ENCODE peak calls at places on chromosomes 2 and 18, in six cellular contexts. One of them, this sample, is unnamed.

GRCh38 chr18:7872569-7872968 is 305.5 kb downstream of the PTPRM start:
- DNase-seq in fibroblast of mammary gland: peak
- DNase-seq in GM20000: no peak
- DNase-seq in kidney epithelial cell: no peak
- DNase-seq in lower leg skin: no peak
- DNase-seq in progenitor cell of endocrine pancreas: no peak
- DNase-seq in this sample: no peak

GRCh38 chr2:60554649-60555065 is 1.2 kb upstream of the BCL11A start:
- DNase-seq in fibroblast of mammary gland: no peak
- DNase-seq in GM20000: no peak
- DNase-seq in kidney epithelial cell: no peak
- DNase-seq in lower leg skin: no peak
- DNase-seq in progenitor cell of endocrine pancreas: no peak
- DNase-seq in this sample: no peak

GRCh38 chr18:23470620-23471387 is 17.7 kb downstream of the RIOK3 start:
- DNase-seq in fibroblast of mammary gland: no peak
- DNase-seq in GM20000: no peak
- DNase-seq in kidney epithelial cell: no peak
- DNase-seq in lower leg skin: no peak
- DNase-seq in progenitor cell of endocrine pancreas: no peak
- DNase-seq in this sample: no peak

GRCh38 chr2:239504643-239505235 is 103.9 kb upstream of the HDAC4 start:
- DNase-seq in fibroblast of mammary gland: no peak
- DNase-seq in GM20000: no peak
- DNase-seq in kidney epithelial cell: no peak
- DNase-seq in lower leg skin: no peak
- DNase-seq in progenitor cell of endocrine pancreas: no peak
- DNase-seq in this sample: no peak

GRCh38 chr2:10709290-10709939 is 12.0 kb upstream of the ATP6V1C2 start:
- DNase-seq in fibroblast of mammary gland: no peak
- DNase-seq in GM20000: no peak
- DNase-seq in kidney epithelial cell: no peak
- DNase-seq in lower leg skin: no peak
- DNase-seq in progenitor cell of endocrine pancreas: no peak
- DNase-seq in this sample: no peak

GRCh38 chr2:219109468-219109867 is 48.7 kb upstream of the IHH start:
- DNase-seq in fibroblast of mammary gland: no peak
- DNase-seq in GM20000: no peak
- DNase-seq in kidney epithelial cell: no peak
- DNase-seq in lower leg skin: no peak
- DNase-seq in progenitor cell of endocrine pancreas: no peak
- DNase-seq in this sample: no peak

GRCh38 chr2:20656561-20656960 is 5.7 kb upstream of the HS1BP3 start:
- DNase-seq in fibroblast of mammary gland: no peak
- DNase-seq in GM20000: no peak
- DNase-seq in kidney epithelial cell: no peak
- DNase-seq in lower leg skin: no peak
- DNase-seq in progenitor cell of endocrine pancreas: no peak
- DNase-seq in this sample: no peak

GRCh38 chr2:25692143-25692542 is 18.8 kb upstream of the DTNB start:
- DNase-seq in fibroblast of mammary gland: no peak
- DNase-seq in GM20000: no peak
- DNase-seq in kidney epithelial cell: no peak
- DNase-seq in lower leg skin: no peak
- DNase-seq in progenitor cell of endocrine pancreas: no peak
- DNase-seq in this sample: no peak

GRCh38 chr2:128547667-128548066 is 229.0 kb upstream of the HS6ST1 start:
- DNase-seq in fibroblast of mammary gland: no peak
- DNase-seq in GM20000: no peak
- DNase-seq in kidney epithelial cell: no peak
- DNase-seq in lower leg skin: peak
- DNase-seq in progenitor cell of endocrine pancreas: no peak
- DNase-seq in this sample: peak

GRCh38 chr2:197191177-197191947 is 119.2 kb downstream of the ANKRD44 start:
- DNase-seq in fibroblast of mammary gland: peak
- DNase-seq in GM20000: peak
- DNase-seq in kidney epithelial cell: no peak
- DNase-seq in lower leg skin: no peak
- DNase-seq in progenitor cell of endocrine pancreas: no peak
- DNase-seq in this sample: no peak

GRCh38 chr2:199704358-199705238 is 146.4 kb downstream of the FTCDNL1 start:
- DNase-seq in fibroblast of mammary gland: peak
- DNase-seq in GM20000: peak
- DNase-seq in kidney epithelial cell: no peak
- DNase-seq in lower leg skin: no peak
- DNase-seq in progenitor cell of endocrine pancreas: no peak
- DNase-seq in this sample: no peak

GRCh38 chr2:124254621-124255020 is 229.5 kb downstream of the CNTNAP5 start:
- DNase-seq in fibroblast of mammary gland: peak
- DNase-seq in GM20000: no peak
- DNase-seq in kidney epithelial cell: no peak
- DNase-seq in lower leg skin: no peak
- DNase-seq in progenitor cell of endocrine pancreas: no peak
- DNase-seq in this sample: no peak

GRCh38 chr2:127591221-127591923 is 54.6 kb upstream of the GPR17 start:
- DNase-seq in fibroblast of mammary gland: peak
- DNase-seq in GM20000: peak
- DNase-seq in kidney epithelial cell: peak
- DNase-seq in lower leg skin: peak
- DNase-seq in progenitor cell of endocrine pancreas: peak
- DNase-seq in this sample: peak

GRCh38 chr2:27071990-27072830 is 756 bp upstream of the OST4 start:
- DNase-seq in fibroblast of mammary gland: peak
- DNase-seq in GM20000: peak
- DNase-seq in kidney epithelial cell: no peak
- DNase-seq in lower leg skin: peak
- DNase-seq in progenitor cell of endocrine pancreas: no peak
- DNase-seq in this sample: no peak

GRCh38 chr2:35125278-35125677 is 1230.3 kb upstream of the CRIM1 start:
- DNase-seq in fibroblast of mammary gland: no peak
- DNase-seq in GM20000: no peak
- DNase-seq in kidney epithelial cell: no peak
- DNase-seq in lower leg skin: no peak
- DNase-seq in progenitor cell of endocrine pancreas: no peak
- DNase-seq in this sample: peak

GRCh38 chr2:38788306-38788705 is 10.3 kb downstream of the GEMIN6 start:
- DNase-seq in fibroblast of mammary gland: no peak
- DNase-seq in GM20000: no peak
- DNase-seq in kidney epithelial cell: no peak
- DNase-seq in lower leg skin: no peak
- DNase-seq in progenitor cell of endocrine pancreas: no peak
- DNase-seq in this sample: no peak

GRCh38 chr2:31222086-31222485 is 4.8 kb upstream of the CAPN14 start:
- DNase-seq in fibroblast of mammary gland: no peak
- DNase-seq in GM20000: no peak
- DNase-seq in kidney epithelial cell: no peak
- DNase-seq in lower leg skin: no peak
- DNase-seq in progenitor cell of endocrine pancreas: no peak
- DNase-seq in this sample: peak

GRCh38 chr2:112465373-112465772 is 16.6 kb upstream of the TTL start:
- DNase-seq in fibroblast of mammary gland: peak
- DNase-seq in GM20000: no peak
- DNase-seq in kidney epithelial cell: no peak
- DNase-seq in lower leg skin: no peak
- DNase-seq in progenitor cell of endocrine pancreas: no peak
- DNase-seq in this sample: no peak

GRCh38 chr18:12827588-12827987 is 56.4 kb downstream of the PTPN2 start:
- DNase-seq in fibroblast of mammary gland: no peak
- DNase-seq in GM20000: no peak
- DNase-seq in kidney epithelial cell: no peak
- DNase-seq in lower leg skin: no peak
- DNase-seq in progenitor cell of endocrine pancreas: no peak
- DNase-seq in this sample: no peak

GRCh38 chr2:143132360-143132759 is 3.1 kb downstream of the ARHGAP15 start:
- DNase-seq in fibroblast of mammary gland: no peak
- DNase-seq in GM20000: no peak
- DNase-seq in kidney epithelial cell: no peak
- DNase-seq in lower leg skin: no peak
- DNase-seq in progenitor cell of endocrine pancreas: no peak
- DNase-seq in this sample: no peak

GRCh38 chr18:49446481-49446880 is 14.0 kb downstream of the DYM start:
- DNase-seq in fibroblast of mammary gland: peak
- DNase-seq in GM20000: no peak
- DNase-seq in kidney epithelial cell: no peak
- DNase-seq in lower leg skin: no peak
- DNase-seq in progenitor cell of endocrine pancreas: no peak
- DNase-seq in this sample: no peak

GRCh38 chr18:14117611-14118010 is 14.6 kb downstream of the ZNF519 start:
- DNase-seq in fibroblast of mammary gland: no peak
- DNase-seq in GM20000: no peak
- DNase-seq in kidney epithelial cell: no peak
- DNase-seq in lower leg skin: no peak
- DNase-seq in progenitor cell of endocrine pancreas: no peak
- DNase-seq in this sample: no peak

GRCh38 chr2:215421859-215422461 is 13.9 kb downstream of the FN1 start:
- DNase-seq in fibroblast of mammary gland: peak
- DNase-seq in GM20000: no peak
- DNase-seq in kidney epithelial cell: no peak
- DNase-seq in lower leg skin: no peak
- DNase-seq in progenitor cell of endocrine pancreas: no peak
- DNase-seq in this sample: no peak

GRCh38 chr18:8361941-8362471 is 247.2 kb upstream of the RAB12 start:
- DNase-seq in fibroblast of mammary gland: no peak
- DNase-seq in GM20000: no peak
- DNase-seq in kidney epithelial cell: no peak
- DNase-seq in lower leg skin: no peak
- DNase-seq in progenitor cell of endocrine pancreas: no peak
- DNase-seq in this sample: no peak

GRCh38 chr2:43178602-43179542 is 47.5 kb downstream of the ZFP36L2 start:
- DNase-seq in fibroblast of mammary gland: peak
- DNase-seq in GM20000: no peak
- DNase-seq in kidney epithelial cell: no peak
- DNase-seq in lower leg skin: peak
- DNase-seq in progenitor cell of endocrine pancreas: no peak
- DNase-seq in this sample: peak

GRCh38 chr2:105175231-105175630 is 66.3 kb upstream of the GPR45 start:
- DNase-seq in fibroblast of mammary gland: no peak
- DNase-seq in GM20000: no peak
- DNase-seq in kidney epithelial cell: no peak
- DNase-seq in lower leg skin: no peak
- DNase-seq in progenitor cell of endocrine pancreas: no peak
- DNase-seq in this sample: no peak

DNA sequence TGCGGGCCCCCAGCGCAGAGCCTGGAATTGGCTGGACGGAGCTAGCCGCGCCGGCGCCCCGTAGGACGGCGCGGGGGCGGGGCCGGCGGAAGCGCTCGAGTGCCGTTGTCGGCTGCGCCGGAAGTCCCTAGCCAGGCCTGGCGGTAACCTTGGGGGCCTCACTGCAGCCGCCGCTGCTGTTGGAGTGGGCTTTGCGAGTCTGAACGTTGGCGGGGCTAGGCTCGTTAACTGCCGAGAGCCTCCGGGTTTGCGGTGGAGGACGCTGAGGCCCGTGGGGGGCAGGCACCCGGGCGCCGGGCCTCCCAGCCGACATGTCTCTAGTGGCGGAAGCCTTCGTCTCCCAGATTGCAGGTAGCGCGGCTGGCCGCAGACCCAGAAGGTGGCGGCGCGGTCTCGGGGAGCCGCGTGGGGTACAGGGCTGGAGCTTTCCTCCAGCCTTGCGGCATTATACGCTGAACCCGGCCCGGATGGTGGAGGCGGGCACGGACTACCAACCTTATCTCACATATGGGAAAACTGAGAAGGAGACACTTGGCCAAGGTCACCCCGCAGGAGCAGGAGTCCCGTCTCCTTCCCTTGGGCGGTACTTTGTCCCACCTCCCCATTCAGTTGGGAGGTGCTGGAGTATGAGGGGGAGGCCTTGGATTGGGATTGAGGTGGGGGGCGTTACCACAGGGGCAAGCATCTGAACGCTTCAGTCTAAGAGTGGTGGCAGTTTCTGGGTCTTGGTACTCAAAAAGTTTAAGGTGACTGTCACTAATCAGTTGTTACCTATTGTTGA is at the start of gene MTX2:
- DNase-seq in fibroblast of mammary gland: peak
- DNase-seq in GM20000: peak
- DNase-seq in kidney epithelial cell: no peak
- DNase-seq in lower leg skin: peak
- DNase-seq in progenitor cell of endocrine pancreas: peak
- DNase-seq in this sample: peak
- TF ChIP-seq CTCF in fibroblast of mammary gland: no peak
- TF ChIP-seq CTCF in GM20000: no peak
- TF ChIP-seq CTCF in kidney epithelial cell: no peak
- TF ChIP-seq CTCF in lower leg skin: no peak
- TF ChIP-seq CTCF in progenitor cell of endocrine pancreas: peak
- TF ChIP-seq CTCF in this sample: peak

GRCh38 chr2:44715671-44716077 is 225.8 kb upstream of the SIX3 start:
- DNase-seq in fibroblast of mammary gland: peak
- DNase-seq in GM20000: no peak
- DNase-seq in kidney epithelial cell: no peak
- DNase-seq in lower leg skin: no peak
- DNase-seq in progenitor cell of endocrine pancreas: no peak
- DNase-seq in this sample: no peak
- TF ChIP-seq CTCF in fibroblast of mammary gland: peak
- TF ChIP-seq CTCF in GM20000: no peak
- TF ChIP-seq CTCF in kidney epithelial cell: peak
- TF ChIP-seq CTCF in lower leg skin: no peak
- TF ChIP-seq CTCF in progenitor cell of endocrine pancreas: peak
- TF ChIP-seq CTCF in this sample: peak

DNA sequence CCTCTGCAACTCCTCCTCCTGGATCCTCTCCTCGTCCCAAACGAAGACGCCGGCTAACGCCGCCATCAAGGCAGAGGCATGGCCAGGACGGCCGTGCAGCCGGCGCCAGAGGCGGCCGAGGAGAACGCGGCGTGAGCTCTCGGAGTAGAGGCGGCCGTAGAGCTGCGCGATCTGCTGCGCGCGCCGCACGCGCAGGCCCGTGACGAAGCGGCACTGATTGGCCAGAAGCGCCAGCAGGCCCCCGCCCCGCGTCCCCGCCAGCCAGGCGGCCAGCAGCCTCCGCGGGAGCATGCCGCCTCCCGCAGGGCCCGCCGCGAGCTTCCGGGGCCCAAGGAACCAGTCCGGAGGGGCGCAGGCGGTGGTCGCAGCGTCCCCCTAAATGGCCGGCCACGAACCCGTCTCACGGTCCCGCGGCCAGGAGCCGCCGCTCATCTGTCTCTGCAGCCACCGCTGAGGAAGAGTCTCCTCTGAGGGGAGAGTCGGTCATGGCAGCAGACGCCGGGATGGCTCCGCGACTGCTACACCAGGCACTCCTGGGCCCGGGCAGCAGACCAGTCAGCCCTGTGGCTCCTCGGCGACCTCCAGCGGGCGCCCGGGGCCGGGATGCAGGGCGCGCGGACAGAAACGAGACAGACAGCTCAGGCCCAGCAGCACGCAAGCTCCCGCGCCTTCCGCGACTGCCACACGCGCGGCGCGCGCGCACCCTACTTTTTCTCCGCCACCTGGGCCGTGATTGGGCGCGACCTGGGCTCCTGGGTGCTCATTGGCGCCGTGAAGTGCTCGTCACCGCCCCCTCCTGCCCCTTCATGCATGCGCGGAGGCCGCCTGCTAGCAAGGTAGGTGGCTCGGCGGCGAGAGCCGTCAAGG is at the start of gene STARD7:
- DNase-seq in fibroblast of mammary gland: peak
- DNase-seq in GM20000: peak
- DNase-seq in kidney epithelial cell: peak
- DNase-seq in lower leg skin: peak
- DNase-seq in progenitor cell of endocrine pancreas: peak
- DNase-seq in this sample: peak
- TF ChIP-seq CTCF in fibroblast of mammary gland: no peak
- TF ChIP-seq CTCF in GM20000: no peak
- TF ChIP-seq CTCF in kidney epithelial cell: no peak
- TF ChIP-seq CTCF in lower leg skin: no peak
- TF ChIP-seq CTCF in progenitor cell of endocrine pancreas: peak
- TF ChIP-seq CTCF in this sample: peak

GRCh38 chr2:217142649-217143266 is 282.9 kb upstream of the TNP1 start:
- DNase-seq in fibroblast of mammary gland: peak
- DNase-seq in GM20000: no peak
- DNase-seq in kidney epithelial cell: no peak
- DNase-seq in lower leg skin: no peak
- DNase-seq in progenitor cell of endocrine pancreas: no peak
- DNase-seq in this sample: no peak
- TF ChIP-seq CTCF in fibroblast of mammary gland: peak
- TF ChIP-seq CTCF in GM20000: peak
- TF ChIP-seq CTCF in kidney epithelial cell: peak
- TF ChIP-seq CTCF in lower leg skin: no peak
- TF ChIP-seq CTCF in progenitor cell of endocrine pancreas: peak
- TF ChIP-seq CTCF in this sample: peak